ENCODE peak calls at places on chromosomes 16 and 17, in six cellular contexts. O, I, K, M, S and D are unnamed samples.

GRCh38 chr17:73156887-73157870 is 7.6 kb upstream of the SSTR2 start:
- DNase-seq in O (no peak), I (peak), K (no peak), M (no peak), S (no peak), D (no peak)

GRCh38 chr17:76820523-76820922 is 47.7 kb upstream of the MGAT5B start:
- DNase-seq in O (no peak), I (no peak), K (no peak), M (no peak), S (no peak), D (no peak)

GRCh38 chr17:13735444-13735843 is 133.7 kb upstream of the HS3ST3A1 start:
- DNase-seq in O (no peak), I (no peak), K (no peak), M (peak), S (no peak), D (no peak)

GRCh38 chr17:79023886-79024771 is at the start of gene C1QTNF1:
- DNase-seq in O (no peak), I (no peak), K (no peak), M (no peak), S (no peak), D (peak)

GRCh38 chr16:24070851-24071250 is 185.3 kb upstream of the CACNG3 start:
- DNase-seq in O (peak), I (peak), K (peak), M (peak), S (peak), D (peak)

GRCh38 chr17:9959377-9959981 is 54.4 kb upstream of the RCVRN start:
- DNase-seq in O (peak), I (no peak), K (peak), M (peak), S (peak), D (peak)

GRCh38 chr17:2101448-2102257 is 46.8 kb downstream of the HIC1 start:
- DNase-seq in O (no peak), I (no peak), K (peak), M (peak), S (no peak), D (peak)

GRCh38 chr17:79372470-79373238 is 238.2 kb downstream of the RBFOX3 start:
- DNase-seq in O (no peak), I (no peak), K (no peak), M (peak), S (no peak), D (no peak)

GRCh38 chr16:35744084-35744483 is 2284.7 kb downstream of the TP53TG3F start:
- DNase-seq in O (no peak), I (no peak), K (no peak), M (no peak), S (no peak), D (no peak)

GRCh38 chr17:57909548-57909947 is 45.7 kb downstream of the CUEDC1 start:
- DNase-seq in O (no peak), I (no peak), K (no peak), M (no peak), S (no peak), D (no peak)

GRCh38 chr16:11835891-11836652 is 15.3 kb downstream of the RSL1D1 start:
- DNase-seq in O (no peak), I (no peak), K (no peak), M (peak), S (no peak), D (no peak)

GRCh38 chr17:2222901-2223616 is 80.5 kb downstream of the SMG6 start:
- DNase-seq in O (no peak), I (peak), K (no peak), M (no peak), S (no peak), D (no peak)

GRCh38 chr16:87608400-87608985 is 6.2 kb downstream of the JPH3 start:
- DNase-seq in O (peak), I (no peak), K (no peak), M (peak), S (no peak), D (peak)

GRCh38 chr17:9226794-9227135 is 205.5 kb downstream of the NTN1 start:
- DNase-seq in O (no peak), I (no peak), K (no peak), M (no peak), S (no peak), D (no peak)

GRCh38 chr16:79215289-79215688 is 385.2 kb downstream of the MAF start:
- DNase-seq in O (no peak), I (no peak), K (no peak), M (no peak), S (no peak), D (no peak)

GRCh38 chr17:2794116-2794803 is 2.0 kb upstream of the RAP1GAP2 start:
- DNase-seq in O (no peak), I (no peak), K (no peak), M (no peak), S (no peak), D (no peak)

GRCh38 chr17:71713846-71714245 is 407.0 kb upstream of the SOX9 start:
- DNase-seq in O (no peak), I (no peak), K (no peak), M (no peak), S (no peak), D (no peak)

GRCh38 chr16:50229149-50229726 is 37.1 kb upstream of the ADCY7 start:
- DNase-seq in O (no peak), I (no peak), K (no peak), M (peak), S (no peak), D (no peak)
- TF ChIP-seq JUND in O (no peak), I (no peak), K (no peak), M (peak), S (no peak), D (no peak)

GRCh38 chr16:66169817-66170216 is 196.7 kb upstream of the CDH5 start:
- DNase-seq in O (peak), I (no peak), K (no peak), M (no peak), S (no peak), D (no peak)
- TF ChIP-seq JUND in O (no peak), I (no peak), K (no peak), M (no peak), S (no peak), D (no peak)

GRCh38 chr17:75268931-75269330 is 2.1 kb downstream of the MIF4GD start:
- DNase-seq in O (no peak), I (no peak), K (no peak), M (no peak), S (no peak), D (no peak)

GRCh38 chr17:75271233-75271954 is 363 bp upstream of the MIF4GD start:
- DNase-seq in O (peak), I (no peak), K (no peak), M (peak), S (no peak), D (peak)

GRCh38 chr17:75271955-75272847 is 1.2 kb upstream of the MIF4GD start:
- DNase-seq in O (no peak), I (no peak), K (no peak), M (no peak), S (no peak), D (no peak)

GRCh38 chr17:75270966-75271232 is at the start of gene MIF4GD:
- DNase-seq in O (no peak), I (no peak), K (no peak), M (no peak), S (no peak), D (no peak)

GRCh38 chr17:75270218-75270965 is 639 bp downstream of the MIF4GD start:
- DNase-seq in O (peak), I (no peak), K (peak), M (peak), S (no peak), D (peak)
- TF ChIP-seq JUND in O (no peak), I (no peak), K (no peak), M (no peak), S (no peak), D (no peak)

DNA sequence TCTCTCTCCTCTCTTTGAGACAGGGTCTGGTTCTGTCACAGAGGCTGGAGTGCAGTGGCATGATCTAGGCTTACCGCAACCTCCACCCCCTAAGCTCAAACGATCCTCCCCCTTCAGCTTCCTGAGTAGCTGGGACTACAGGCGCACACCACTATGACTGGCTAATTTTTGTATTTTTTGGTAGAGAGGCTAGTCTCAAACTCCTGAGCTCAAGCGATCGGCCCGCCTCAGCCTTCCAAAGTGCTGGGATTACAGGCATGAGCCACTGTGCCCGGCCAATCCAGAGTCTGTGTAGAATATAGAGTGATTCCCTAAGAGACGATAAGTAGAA is 65.8 kb upstream of the RPH3AL start:
- DNase-seq in O (no peak), I (no peak), K (no peak), M (no peak), S (no peak), D (no peak)
- TF ChIP-seq JUND in O (no peak), I (no peak), K (no peak), M (no peak), S (no peak), D (no peak)

DNA sequence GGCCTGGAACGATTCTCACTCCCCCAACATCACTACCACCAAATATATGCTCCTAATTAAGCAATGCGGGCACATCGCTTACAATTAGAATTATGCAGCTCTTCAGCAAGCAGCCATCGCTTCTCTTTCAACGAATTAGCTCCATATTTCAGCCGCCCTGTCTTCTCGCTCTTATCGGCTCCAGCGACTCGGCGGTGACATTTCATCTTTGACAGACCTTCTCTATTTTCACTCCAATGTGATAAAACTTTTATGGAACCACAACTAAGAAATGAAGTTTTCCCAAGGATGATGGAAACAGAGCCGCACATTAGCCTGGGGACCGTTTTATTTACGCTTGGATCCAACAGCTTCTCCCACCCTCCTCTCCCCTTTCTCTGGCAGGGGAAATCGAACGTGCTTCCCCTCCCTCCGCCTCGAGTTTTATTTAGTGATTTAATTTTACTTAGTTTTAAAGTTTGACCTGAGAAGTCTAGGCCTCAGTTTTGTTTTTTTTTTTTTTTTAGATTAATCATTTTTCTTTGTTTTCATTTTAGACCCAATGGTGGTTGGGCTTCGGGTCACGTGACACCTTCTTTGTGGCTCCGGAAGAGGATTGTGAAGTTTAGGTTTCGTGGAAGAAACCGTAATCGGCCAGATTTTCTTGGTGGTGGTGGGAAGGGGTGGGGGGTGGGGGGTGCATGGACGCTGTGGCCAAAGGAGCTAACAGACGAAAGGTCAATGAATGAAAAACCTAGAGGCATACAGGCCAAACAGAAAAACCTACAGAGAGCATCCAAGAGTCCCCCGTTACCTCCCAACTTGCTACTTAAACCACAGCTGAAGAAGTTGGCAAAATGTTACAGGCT is 3.2 kb upstream of the HOXB2 start:
- DNase-seq in O (no peak), I (no peak), K (no peak), M (peak), S (no peak), D (no peak)
- TF ChIP-seq JUND in O (no peak), I (no peak), K (no peak), M (no peak), S (no peak), D (no peak)

GRCh38 chr17:63150994-63151464 is 185.0 kb downstream of the TANC2 start:
- DNase-seq in O (no peak), I (no peak), K (no peak), M (no peak), S (no peak), D (no peak)

GRCh38 chr17:63151981-63152523 is 186.0 kb downstream of the TANC2 start:
- DNase-seq in O (no peak), I (no peak), K (no peak), M (no peak), S (no peak), D (no peak)

GRCh38 chr17:63154586-63155244 is 188.7 kb downstream of the TANC2 start:
- DNase-seq in O (no peak), I (no peak), K (no peak), M (no peak), S (no peak), D (no peak)

GRCh38 chr17:63153488-63153887 is 187.5 kb downstream of the TANC2 start:
- DNase-seq in O (no peak), I (no peak), K (no peak), M (no peak), S (no peak), D (no peak)

DNA sequence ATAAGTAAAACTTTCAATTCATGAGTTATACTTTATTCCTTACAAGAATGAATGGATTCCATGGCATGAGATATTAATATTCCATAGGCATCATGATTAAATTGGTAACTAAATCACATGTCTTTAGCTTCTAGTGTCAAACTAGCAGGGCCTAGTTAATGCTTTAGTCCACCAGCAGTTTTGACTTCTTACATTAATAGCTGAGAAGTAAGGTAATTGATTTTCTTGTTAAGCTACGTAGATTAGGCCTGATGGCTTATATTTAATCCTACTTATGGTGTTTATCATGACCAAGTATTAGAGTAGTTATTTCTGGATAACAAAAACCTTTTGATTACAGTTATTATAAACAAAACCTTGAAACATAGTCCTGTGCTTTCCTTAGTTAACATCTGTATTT is 184.4 kb downstream of the TANC2 start:
- DNase-seq in O (no peak), I (no peak), K (no peak), M (no peak), S (no peak), D (no peak)
- TF ChIP-seq JUND in O (no peak), I (no peak), K (no peak), M (no peak), S (no peak), D (no peak)

GRCh38 chr16:82150569-82150968 is 19.5 kb downstream of the MPHOSPH6 start:
- DNase-seq in O (no peak), I (no peak), K (no peak), M (no peak), S (no peak), D (no peak)

GRCh38 chr16:82157836-82158235 is 12.2 kb downstream of the MPHOSPH6 start:
- DNase-seq in O (no peak), I (no peak), K (no peak), M (no peak), S (no peak), D (no peak)

GRCh38 chr16:82156761-82157654 is 13.0 kb downstream of the MPHOSPH6 start:
- DNase-seq in O (no peak), I (no peak), K (no peak), M (no peak), S (no peak), D (no peak)

GRCh38 chr16:82152192-82152591 is 17.8 kb downstream of the MPHOSPH6 start:
- DNase-seq in O (no peak), I (no peak), K (no peak), M (no peak), S (no peak), D (no peak)

DNA sequence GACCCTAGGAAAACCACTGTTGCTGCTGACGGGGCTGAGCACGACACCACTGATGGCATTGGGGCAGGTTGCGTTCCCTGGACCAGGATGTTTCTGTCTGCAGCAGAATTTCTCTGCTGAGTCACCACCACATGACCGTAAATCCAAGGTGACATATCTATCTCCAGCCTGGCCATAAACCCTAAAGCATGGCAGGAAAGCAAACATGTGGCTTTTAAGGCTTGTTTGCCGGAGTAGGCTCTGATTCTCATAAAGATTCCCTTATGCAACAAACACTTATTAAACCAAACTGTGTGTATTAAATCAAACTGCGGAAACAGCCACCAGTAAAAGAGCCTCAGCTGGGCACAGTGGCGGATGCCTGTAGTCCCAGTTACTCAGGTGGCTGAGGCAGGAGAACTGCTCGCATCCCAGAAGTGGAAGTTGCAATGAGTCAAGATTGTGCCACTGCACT is 17.4 kb downstream of the MPHOSPH6 start:
- DNase-seq in O (peak), I (no peak), K (no peak), M (peak), S (no peak), D (peak)
- TF ChIP-seq JUND in O (no peak), I (no peak), K (no peak), M (peak), S (no peak), D (peak)

GRCh38 chr17:50055055-50055425 is 870 bp upstream of the ITGA3 start:
- DNase-seq in O (no peak), I (no peak), K (peak), M (no peak), S (no peak), D (peak)

GRCh38 chr17:50055426-50056216 is at the start of gene ITGA3:
- DNase-seq in O (no peak), I (no peak), K (peak), M (peak), S (peak), D (peak)

GRCh38 chr17:50057521-50057991 is 1.6 kb downstream of the ITGA3 start:
- DNase-seq in O (no peak), I (no peak), K (no peak), M (no peak), S (no peak), D (no peak)

GRCh38 chr17:50056961-50057330 is 1.0 kb downstream of the ITGA3 start:
- DNase-seq in O (no peak), I (no peak), K (no peak), M (no peak), S (no peak), D (peak)

GRCh38 chr17:50056217-50056960 is 479 bp downstream of the ITGA3 start:
- DNase-seq in O (peak), I (no peak), K (no peak), M (peak), S (no peak), D (peak)
- TF ChIP-seq JUND in O (no peak), I (no peak), K (no peak), M (no peak), S (no peak), D (no peak)

DNA sequence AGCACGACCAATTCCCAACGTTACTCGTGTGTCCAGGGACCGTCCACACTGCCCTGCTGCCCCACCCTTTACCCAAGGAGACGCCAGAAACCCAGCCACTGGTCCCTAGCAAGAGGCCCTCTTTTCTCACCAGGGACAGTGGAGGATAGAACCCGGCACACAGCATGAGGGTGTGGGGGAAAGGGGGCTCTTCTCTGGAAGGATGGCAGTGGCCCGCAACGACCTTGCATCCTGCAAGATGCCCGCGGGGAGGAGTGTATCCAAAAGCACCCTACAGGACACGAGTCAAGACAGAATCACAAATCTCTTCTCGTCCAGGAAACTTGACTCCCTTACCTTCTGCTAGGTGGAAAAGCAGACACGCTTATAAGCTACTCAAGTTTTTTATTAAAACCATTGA is 104.0 kb downstream of the ANKRD11 start:
- DNase-seq in O (no peak), I (no peak), K (no peak), M (no peak), S (no peak), D (no peak)
- TF ChIP-seq JUND in O (no peak), I (no peak), K (no peak), M (no peak), S (no peak), D (no peak)